ENCODE peak calls at places on chromosomes 6 and 20, in seven cellular contexts. P is HepG2, M is K562, G is HCT116, R is A549, Y is H1, Q is GM12878. V is an unnamed sample.

GRCh38 chr6:1313755-1314503 is 2.0 kb downstream of the FOXQ1 start:
- DNase-seq in Q (no peak), M (no peak), G (peak), Y (peak), P (peak), R (no peak), V (no peak)

GRCh38 chr6:28764014-28764723 is 159.6 kb downstream of the TRIM27 start:
- DNase-seq in M (peak), P (no peak), R (no peak), G (no peak), Y (no peak), Q (no peak), V (no peak)

GRCh38 chr6:165823609-165824326 is 160.7 kb upstream of the PDE10A start:
- DNase-seq in R (no peak), Q (no peak), G (no peak), Y (no peak), P (no peak), M (no peak), V (no peak)

GRCh38 chr6:138404666-138405337 is 779 bp downstream of the HEBP2 start:
- DNase-seq in G (no peak), Q (no peak), R (peak), P (no peak), M (peak), Y (peak), V (no peak)

GRCh38 chr20:52539891-52540290 is 348.3 kb upstream of the ZFP64 start:
- DNase-seq in R (no peak), P (no peak), G (no peak), Y (no peak), Q (no peak), M (peak), V (no peak)

GRCh38 chr6:659716-660581 is 3.0 kb upstream of the HUS1B start:
- DNase-seq in Y (peak), Q (no peak), G (no peak), R (no peak), P (no peak), M (peak), V (no peak)

GRCh38 chr20:50356522-50356880 is 153.7 kb upstream of the PTPN1 start:
- DNase-seq in P (no peak), R (no peak), G (no peak), Q (no peak), M (no peak), Y (no peak), V (no peak)

GRCh38 chr20:1437222-1437904 is 29.3 kb downstream of the NSFL1C start:
- DNase-seq in Y (peak), M (peak), Q (peak), R (peak), P (peak), G (peak), V (peak)

GRCh38 chr20:859661-860294 is 26.3 kb downstream of the FAM110A start:
- DNase-seq in G (no peak), P (no peak), R (no peak), Y (no peak), Q (no peak), M (no peak), V (peak)

DNA sequence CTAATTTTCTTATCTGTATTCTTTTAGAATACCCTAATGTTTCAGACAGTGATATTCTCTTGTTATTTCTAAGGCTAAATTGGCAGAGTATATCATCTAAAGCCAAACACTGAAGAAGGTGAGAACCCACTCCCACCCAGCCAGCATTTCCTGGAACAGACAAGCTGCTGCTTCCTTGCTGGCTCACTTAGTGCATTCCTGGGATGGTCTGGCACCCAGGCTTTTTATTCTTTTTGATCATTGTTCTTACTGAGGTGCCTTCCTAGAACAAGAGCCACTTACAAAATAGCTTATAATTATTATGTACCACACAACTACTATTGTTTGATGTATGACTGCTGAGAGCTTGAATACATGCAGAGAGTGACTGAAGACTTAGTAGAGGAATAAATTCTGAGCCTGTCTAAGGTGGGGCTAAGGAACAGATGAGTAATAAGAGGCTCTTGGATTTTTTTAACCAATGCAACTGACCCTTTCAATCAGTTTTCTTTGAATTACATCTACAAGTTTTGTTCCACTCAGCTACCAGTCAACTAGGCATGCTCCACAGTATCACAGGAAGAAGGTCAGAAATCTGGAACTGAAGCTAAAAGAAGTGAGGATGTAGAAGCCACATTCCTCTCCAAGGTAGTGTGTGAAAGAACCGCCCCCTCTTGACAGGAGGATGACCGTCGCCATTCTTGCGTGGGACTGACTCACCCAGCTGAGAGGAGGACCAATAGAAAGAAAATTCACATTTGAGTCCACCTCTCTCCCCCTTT is 30.1 kb downstream of the PRPH2 start:
- DNase-seq in P (no peak), G (peak), M (no peak), Q (no peak), R (no peak), Y (no peak), V (peak)
- TF ChIP-seq RAD21 in P (no peak), G (no peak), M (no peak), Q (no peak), R (no peak), Y (no peak), V (no peak)

DNA sequence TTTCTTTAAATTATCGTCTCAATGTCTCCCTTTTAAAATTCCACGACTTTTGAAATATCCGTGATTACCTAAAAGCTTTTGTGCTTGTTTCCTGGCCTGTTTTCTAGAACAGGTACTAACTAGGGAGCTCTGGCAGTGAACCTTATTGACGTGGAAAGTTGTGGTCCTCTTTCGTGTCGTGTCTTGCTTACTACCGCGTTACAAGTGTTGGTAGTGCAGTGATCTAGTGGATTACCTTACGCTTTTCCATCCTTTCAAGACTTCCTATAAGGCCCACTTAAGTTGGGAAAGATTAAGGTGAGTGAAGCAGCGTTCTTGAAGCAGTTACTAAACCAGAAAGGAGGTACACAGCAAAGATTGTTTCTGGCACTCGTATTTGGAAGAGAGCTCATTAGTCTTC is 1.9 kb downstream of the PNRC1 start:
- DNase-seq in R (no peak), G (no peak), P (no peak), M (no peak), Y (no peak), Q (no peak), V (peak)
- TF ChIP-seq POLR2A in R (no peak), G (no peak), P (no peak), M (no peak), Y (no peak), Q (no peak), V (no peak)

GRCh38 chr6:5728726-5729434 is 277.8 kb downstream of the NRN1 start:
- DNase-seq in G (no peak), Q (no peak), P (no peak), R (no peak), M (no peak), Y (no peak), V (peak)
- TF ChIP-seq RAD21 in G (no peak), Q (no peak), P (no peak), R (no peak), M (no peak), Y (no peak), V (no peak)

DNA sequence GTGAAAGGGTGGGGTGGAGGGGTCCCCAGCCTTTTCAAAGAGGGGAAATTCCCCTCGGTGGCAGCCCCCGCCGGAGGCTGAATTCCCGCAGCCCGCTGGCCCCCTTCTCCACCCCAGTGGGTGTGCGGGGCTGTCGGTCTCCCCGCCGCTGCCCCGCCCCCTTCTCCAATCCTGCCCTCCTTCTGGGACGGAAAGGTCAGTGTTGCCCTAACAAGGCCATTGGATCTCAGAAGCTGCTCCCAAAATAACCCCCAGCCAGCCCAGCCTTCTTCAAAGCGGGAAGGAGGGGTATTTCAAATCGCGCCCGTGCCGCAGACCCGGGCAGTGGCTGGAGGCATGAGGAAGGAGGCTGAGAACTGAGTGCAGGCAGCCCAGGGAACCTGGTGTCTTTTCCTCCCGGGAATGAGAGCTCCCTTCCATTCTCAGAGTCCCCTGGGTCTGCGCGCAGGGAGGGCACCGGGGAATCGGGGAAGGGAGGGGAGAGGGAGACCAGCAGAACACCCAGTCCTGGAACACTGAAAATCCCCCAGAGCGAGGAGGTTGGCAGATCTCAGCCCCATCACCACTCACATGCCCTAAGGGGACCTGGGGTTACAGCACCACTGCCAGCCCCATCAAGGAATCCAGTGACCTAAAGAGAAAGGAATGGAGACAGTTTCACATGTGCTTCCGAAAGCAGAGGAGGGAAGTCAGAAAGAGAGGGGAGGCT is at the start of gene JPH2:
- DNase-seq in P (no peak), Q (no peak), G (no peak), R (peak), M (no peak), Y (peak), V (peak)
- TF ChIP-seq POLR2A in P (no peak), Q (no peak), G (no peak), R (peak), M (no peak), Y (no peak), V (no peak)

GRCh38 chr6:124009372-124009765 is 205.7 kb downstream of the NKAIN2 start:
- DNase-seq in Q (no peak), R (no peak), Y (no peak), P (no peak), G (no peak), M (no peak), V (no peak)
- TF ChIP-seq RAD21 in Q (no peak), R (no peak), Y (no peak), P (no peak), G (no peak), M (no peak), V (no peak)

GRCh38 chr6:44219053-44219814 is 2.5 kb downstream of the MYMX start:
- DNase-seq in G (no peak), Q (no peak), Y (peak), P (peak), M (peak), R (peak), V (peak)
- TF ChIP-seq POLR2A in G (peak), Q (peak), Y (no peak), P (no peak), M (peak), R (peak), V (no peak)

V was measured in IMR-90.